ENCODE peak calls at places on chromosome 9, in ten cellular contexts. Q is IMR-90; O is NCI-H2029 treated with DMSO at 0.1 percent for 48 hours; P is nephron progenitor cell; Z is NCI-H460; R is lung microvascular endothelial cell; U is activated T-helper 9 cell treated with anti-CD3 and anti-CD28 coated beads, Interleukin-2, amount 50 U/mL, for 16 hours; W is stimulated activated CD4-positive, alpha-beta T cell treated with anti-CD3 and anti-CD28 coated beads, Interleukin-1b, Interleukin-23, amount 100 ng/mL, for 24 hours; A is pons; C is T-helper 2 cell. D is an unnamed sample.

GRCh38 chr9:94222870-94223269 is 36.2 kb upstream of the ZNF169 start:
- DNase-seq in Q (no peak), O (no peak), P (no peak), Z (no peak), R (no peak), U (no peak), W (no peak), A (no peak), C (no peak), D (no peak)

GRCh38 chr9:106653111-106653697 is 209.8 kb upstream of the ZNF462 start:
- DNase-seq in Q (no peak), O (no peak), P (no peak), Z (no peak), R (no peak), U (no peak), W (no peak), A (no peak), C (no peak), D (no peak)

GRCh38 chr9:87067426-87067825 is 120.1 kb upstream of the GAS1 start:
- DNase-seq in Q (no peak), O (no peak), P (no peak), Z (no peak), R (no peak), U (no peak), W (no peak), A (no peak), C (no peak), D (no peak)

GRCh38 chr9:114156311-114156657 is 947 bp downstream of the COL27A1 start:
- DNase-seq in Q (no peak), O (no peak), P (no peak), Z (no peak), R (peak; percentile 45), U (no peak), W (no peak), A (no peak), C (no peak), D (no peak)

GRCh38 chr9:135281151-135281550 is 193.7 kb downstream of the OLFM1 start:
- DNase-seq in Q (no peak), O (no peak), P (no peak), Z (no peak), R (no peak), U (no peak), W (no peak), A (no peak), C (no peak), D (no peak)

GRCh38 chr9:86829496-86830046 is 117.7 kb downstream of the GAS1 start:
- DNase-seq in Q (no peak), O (no peak), P (no peak), Z (no peak), R (no peak), U (no peak), W (no peak), A (no peak), C (no peak), D (no peak)

GRCh38 chr9:127904518-127904887 is 5.1 kb upstream of the ST6GALNAC6 start:
- DNase-seq in Q (no peak), O (no peak), P (no peak), Z (no peak), R (no peak), U (no peak), W (no peak), A (no peak), C (no peak), D (no peak)

GRCh38 chr9:38068866-38069628 is at the start of gene SHB:
- DNase-seq in Q (peak; percentile 33), O (peak; percentile 38), P (peak; percentile 88), Z (peak; percentile 54), R (peak; percentile 85), U (peak; percentile 76), W (peak; percentile 76), A (peak; percentile 73), C (peak; percentile 69), D (peak; percentile 91)

GRCh38 chr9:81671880-81672280 is 17.5 kb downstream of the TLE1 start:
- DNase-seq in Q (peak; percentile 70), O (peak; percentile 83), P (no peak), Z (no peak), R (peak; percentile 74), U (no peak), W (no peak), A (peak; percentile 70), C (no peak), D (no peak)

GRCh38 chr9:137544176-137544755 is 5.9 kb downstream of the PNPLA7 start:
- DNase-seq in Q (no peak), O (no peak), P (no peak), Z (no peak), R (no peak), U (no peak), W (no peak), A (no peak), C (no peak), D (no peak)

GRCh38 chr9:137044502-137045177 is 1.3 kb downstream of the NPDC1 start:
- DNase-seq in Q (no peak), O (peak; percentile 50), P (no peak), Z (no peak), R (no peak), U (no peak), W (no peak), A (no peak), C (no peak), D (no peak)

GRCh38 chr9:98034593-98035546 is 21.7 kb upstream of the NANS start:
- DNase-seq in Q (peak; percentile 75), O (peak; percentile 12), P (peak; percentile 86), Z (peak; percentile 85), R (peak; percentile 91), U (peak; percentile 79), W (peak; percentile 92), A (peak; percentile 89), C (peak; percentile 84), D (peak; percentile 48)

GRCh38 chr9:86046080-86046636 is 53.2 kb downstream of the GOLM1 start:
- DNase-seq in Q (no peak), O (no peak), P (no peak), Z (no peak), R (no peak), U (no peak), W (no peak), A (no peak), C (no peak), D (no peak)

GRCh38 chr9:101317735-101318134 is 67.1 kb downstream of the BAAT start:
- DNase-seq in Q (no peak), O (no peak), P (no peak), Z (no peak), R (no peak), U (no peak), W (no peak), A (no peak), C (no peak), D (no peak)